ENCODE peak calls at places on chromosomes 4 and X, in nine cellular contexts. Y, B, I, N, V, P, K, W and S are unnamed samples.

GRCh38 chr4:151736367-151736766 is 24.4 kb downstream of the GATB start:
- DNase-seq in W (no peak), I (no peak), P (no peak), V (no peak), N (no peak), B (no peak), K (no peak), Y (no peak), S (no peak)

GRCh38 chrX:75746891-75747639 is 38.0 kb downstream of the MAGEE2 start:
- DNase-seq in P (peak), I (peak), N (no peak), V (peak), K (peak), W (peak), Y (no peak), B (peak), S (no peak)

GRCh38 chrX:133045986-133046385 is 50.9 kb downstream of the USP26 start:
- DNase-seq in Y (no peak), I (no peak), W (peak), N (no peak), V (no peak), P (peak), B (peak), K (no peak), S (no peak)

GRCh38 chrX:65601530-65602281 is 65.7 kb upstream of the MSN start:
- DNase-seq in Y (no peak), P (peak), N (no peak), K (peak), W (peak), I (peak), V (no peak), B (no peak), S (peak)

GRCh38 chrX:103531002-103531401 is 11.7 kb upstream of the RAB40A start:
- DNase-seq in V (no peak), I (no peak), W (no peak), B (no peak), P (no peak), N (no peak), Y (no peak), K (peak), S (no peak)

GRCh38 chr4:10173754-10174749 is 57.5 kb upstream of the WDR1 start:
- DNase-seq in W (no peak), I (no peak), N (no peak), V (no peak), Y (no peak), P (peak), K (peak), B (no peak), S (no peak)

GRCh38 chr4:148962539-148963290 is 520.5 kb upstream of the NR3C2 start:
- DNase-seq in N (no peak), P (no peak), Y (no peak), V (no peak), B (no peak), W (no peak), I (no peak), K (no peak), S (no peak)

GRCh38 chr4:122890142-122890769 is 32.1 kb downstream of the NUDT6 start:
- DNase-seq in V (no peak), P (no peak), N (no peak), W (no peak), B (no peak), I (no peak), K (peak), Y (no peak), S (no peak)

GRCh38 chrX:781216-782211 is 150.9 kb downstream of the SHOX start:
- DNase-seq in B (no peak), V (no peak), Y (no peak), K (no peak), P (no peak), W (no peak), N (no peak), I (no peak), S (no peak)

GRCh38 chr4:2371765-2372487 is 46.5 kb downstream of the ZFYVE28 start:
- DNase-seq in P (no peak), N (no peak), B (no peak), V (no peak), K (no peak), W (no peak), I (no peak), Y (no peak), S (no peak)

GRCh38 chrX:136731207-136731782 is 49.4 kb downstream of the ARHGEF6 start:
- DNase-seq in V (no peak), B (no peak), K (no peak), P (no peak), W (no peak), I (no peak), N (no peak), Y (no peak), S (no peak)

GRCh38 chrX:116873678-116874077 is 410.9 kb upstream of the CT83 start:
- DNase-seq in Y (no peak), W (no peak), P (no peak), V (no peak), K (no peak), I (no peak), N (no peak), B (no peak), S (no peak)

GRCh38 chrX:48794993-48795501 is 6.8 kb upstream of the HDAC6 start:
- DNase-seq in B (no peak), P (no peak), N (no peak), K (peak), W (no peak), V (no peak), Y (no peak), I (no peak), S (no peak)

GRCh38 chr4:162931257-162931648 is 235.4 kb downstream of the NAF1 start:
- DNase-seq in Y (no peak), I (no peak), V (no peak), K (peak), W (no peak), B (no peak), P (no peak), N (no peak), S (no peak)

GRCh38 chr4:98374643-98375042 is 113.5 kb downstream of the RAP1GDS1 start:
- DNase-seq in K (peak), B (no peak), V (no peak), I (no peak), W (no peak), P (no peak), N (no peak), Y (no peak), S (no peak)

GRCh38 chrX:72041901-72042859 is 89.5 kb downstream of the RTL5 start:
- DNase-seq in V (no peak), K (peak), P (no peak), B (no peak), Y (no peak), N (no peak), W (no peak), I (no peak), S (no peak)

GRCh38 chr4:3295837-3296624 is 3.2 kb downstream of the RGS12 start:
- DNase-seq in I (no peak), B (no peak), N (no peak), W (no peak), Y (no peak), K (no peak), P (no peak), V (no peak), S (no peak)

GRCh38 chrX:154396948-154397887 is 959 bp upstream of the RPL10 start:
- DNase-seq in P (peak), Y (no peak), V (peak), W (peak), B (peak), N (peak), I (peak), K (peak), S (peak)

GRCh38 chrX:142089193-142089592 is 115.9 kb downstream of the MAGEC2 start:
- DNase-seq in V (no peak), W (peak), Y (no peak), K (peak), B (peak), P (peak), N (no peak), I (no peak), S (no peak)

GRCh38 chr4:107279729-107280128 is 243.6 kb upstream of the DKK2 start:
- DNase-seq in B (no peak), N (no peak), I (no peak), K (peak), Y (no peak), W (no peak), P (no peak), V (no peak), S (no peak)

GRCh38 chrX:86806786-86807185 is 658.5 kb downstream of the DACH2 start:
- DNase-seq in N (no peak), B (peak), Y (no peak), I (no peak), W (peak), P (no peak), V (no peak), K (no peak), S (no peak)

GRCh38 chrX:19566359-19567141 is 51.2 kb upstream of the MAP3K15 start:
- DNase-seq in B (no peak), V (no peak), P (no peak), Y (no peak), K (peak), I (no peak), N (no peak), W (peak), S (no peak)

GRCh38 chrX:56031409-56031808 is 200.7 kb upstream of the KLF8 start:
- DNase-seq in Y (no peak), V (no peak), K (no peak), B (no peak), N (no peak), P (no peak), W (no peak), I (no peak), S (no peak)

GRCh38 chr4:4334798-4335520 is 44.9 kb downstream of the ZBTB49 start:
- DNase-seq in V (peak), Y (no peak), I (peak), P (peak), N (peak), W (peak), K (peak), B (peak), S (no peak)

GRCh38 chr4:170248029-170248428 is 158.3 kb upstream of the AADAT start:
- DNase-seq in Y (no peak), B (no peak), V (no peak), K (no peak), N (no peak), P (no peak), I (no peak), W (no peak), S (no peak)

GRCh38 chrX:18828832-18829404 is 121.5 kb downstream of the PPEF1 start:
- DNase-seq in Y (no peak), W (no peak), P (no peak), V (no peak), B (no peak), I (no peak), N (no peak), K (peak), S (no peak)

GRCh38 chr4:76601791-76602190 is 166.8 kb downstream of the SHROOM3 start:
- DNase-seq in K (peak), N (no peak), B (no peak), W (peak), P (no peak), V (no peak), I (no peak), Y (no peak), S (no peak)

GRCh38 chr4:109424093-109424818 is 9.4 kb upstream of the SEC24B start:
- DNase-seq in P (no peak), K (no peak), I (no peak), N (no peak), Y (no peak), V (no peak), B (no peak), W (no peak), S (no peak)

GRCh38 chr4:98530572-98530971 is 127.8 kb downstream of the TSPAN5 start:
- DNase-seq in V (no peak), B (no peak), W (no peak), Y (no peak), N (no peak), K (no peak), I (no peak), P (no peak), S (no peak)

GRCh38 chr4:185219551-185220344 is 10.3 kb downstream of the SNX25 start:
- DNase-seq in K (peak), P (no peak), Y (no peak), V (no peak), I (no peak), N (no peak), B (no peak), W (peak), S (no peak)

GRCh38 chrX:66504481-66504880 is 134.4 kb downstream of the EDA2R start:
- DNase-seq in K (no peak), V (no peak), B (no peak), N (no peak), I (no peak), P (no peak), Y (no peak), W (no peak), S (no peak)

GRCh38 chr4:107283587-107284559 is 247.8 kb upstream of the DKK2 start:
- DNase-seq in Y (peak), I (no peak), K (peak), P (no peak), N (no peak), W (no peak), B (no peak), V (no peak), S (no peak)

GRCh38 chr4:105641876-105642275 is 66.6 kb downstream of the INTS12 start:
- DNase-seq in B (no peak), P (peak), I (no peak), Y (no peak), N (no peak), W (no peak), V (no peak), K (no peak), S (no peak)

GRCh38 chr4:54961357-54961975 is 163.9 kb downstream of the KDR start:
- DNase-seq in B (peak), P (peak), W (peak), I (no peak), Y (no peak), V (no peak), N (no peak), K (peak), S (no peak)

GRCh38 chrX:100747090-100747489 is 15.2 kb upstream of the SYTL4 start:
- DNase-seq in B (no peak), W (no peak), Y (no peak), V (no peak), P (no peak), I (no peak), N (no peak), K (peak), S (no peak)

GRCh38 chr4:189533603-189534002 is 407.1 kb upstream of the FRG1 start:
- DNase-seq in K (no peak), Y (no peak), W (no peak), I (no peak), V (no peak), P (no peak), N (no peak), B (no peak), S (no peak)

GRCh38 chr4:140612356-140612755 is 43.6 kb upstream of the UCP1 start:
- DNase-seq in V (no peak), Y (no peak), N (no peak), P (no peak), I (no peak), B (no peak), W (peak), K (no peak), S (no peak)

GRCh38 chr4:158176108-158176507 is 3.3 kb upstream of the GASK1B start:
- DNase-seq in W (no peak), N (no peak), V (no peak), B (no peak), K (no peak), P (no peak), I (no peak), Y (no peak), S (no peak)

GRCh38 chr4:126395661-126396060 is 1080.9 kb downstream of the FAT4 start:
- DNase-seq in P (no peak), N (no peak), Y (no peak), V (no peak), B (no peak), I (no peak), W (no peak), K (no peak), S (no peak)